ENCODE peak calls at places on chromosomes 12 and 14, in seven cellular contexts. R, O, F, E, S, B and V are unnamed samples.

GRCh38 chr12:1305063-1305434 is 289.3 kb downstream of the FBXL14 start:
- DNase-seq in B (no peak), O (no peak), R (peak), E (no peak), S (no peak), F (no peak), V (no peak)

GRCh38 chr12:116454950-116455447 is 104.2 kb upstream of the MAP1LC3B2 start:
- DNase-seq in R (peak), E (peak), F (no peak), B (no peak), S (no peak), O (no peak), V (no peak)

GRCh38 chr12:42698213-42698612 is 108.7 kb upstream of the PRICKLE1 start:
- DNase-seq in E (no peak), F (no peak), B (no peak), O (no peak), R (peak), S (no peak), V (no peak)

GRCh38 chr12:109504068-109504467 is 26.6 kb downstream of the UBE3B start:
- DNase-seq in F (no peak), E (no peak), O (no peak), R (no peak), B (no peak), S (no peak), V (no peak)

GRCh38 chr14:20841096-20841495 is 38.5 kb upstream of the RNASE1 start:
- DNase-seq in O (no peak), B (no peak), F (no peak), R (no peak), E (no peak), S (no peak), V (no peak)

GRCh38 chr12:91272456-91273063 is 89.9 kb upstream of the DCN start:
- DNase-seq in O (no peak), R (peak), S (no peak), F (no peak), E (no peak), B (no peak), V (no peak)

GRCh38 chr12:26994109-26994508 is 20.1 kb downstream of the TM7SF3 start:
- DNase-seq in O (no peak), S (no peak), E (no peak), R (no peak), F (no peak), B (no peak), V (no peak)

GRCh38 chr14:54001189-54001878 is 44.7 kb upstream of the BMP4 start:
- DNase-seq in S (no peak), B (no peak), O (no peak), F (no peak), E (no peak), R (no peak), V (no peak)

GRCh38 chr14:99982449-99983250 is 82.6 kb upstream of the EVL start:
- DNase-seq in R (peak), O (peak), B (no peak), S (peak), F (peak), E (peak), V (no peak)

GRCh38 chr14:74950795-74951442 is 4.5 kb downstream of the PGF start:
- DNase-seq in R (no peak), E (no peak), F (no peak), O (peak), S (no peak), B (no peak), V (no peak)

GRCh38 chr12:24960222-24960855 is 11.4 kb upstream of the BCAT1 start:
- DNase-seq in R (peak), S (no peak), E (peak), O (peak), F (peak), B (no peak), V (no peak)

GRCh38 chr12:46438256-46438655 is 65.7 kb upstream of the SLC38A2 start:
- DNase-seq in O (no peak), F (no peak), R (no peak), B (no peak), S (no peak), E (no peak), V (no peak)

GRCh38 chr14:51336304-51336703 is 96.3 kb downstream of the TMX1 start:
- DNase-seq in S (no peak), F (no peak), O (no peak), B (no peak), E (no peak), R (no peak), V (no peak)